ENCODE peak calls at places on chromosome 10, in four cellular contexts. One of them, this sample, is unnamed.

GRCh38 chr10:72081772-72082590 is 6.4 kb downstream of the SPOCK2 start:
- DNase-seq in neuronal stem cell: no peak
- DNase-seq in IMR-90: no peak
- DNase-seq in H9: no peak
- DNase-seq in this sample: peak

GRCh38 chr10:27100800-27101347 is 580 bp upstream of the ANKRD26 start:
- DNase-seq in IMR-90: no peak
- DNase-seq in neuronal stem cell: no peak
- DNase-seq in H9: no peak
- DNase-seq in this sample: no peak

GRCh38 chr10:102802920-102803534 is 34.2 kb downstream of the CYP17A1 start:
- DNase-seq in H9: peak
- DNase-seq in IMR-90: peak
- DNase-seq in neuronal stem cell: no peak
- DNase-seq in this sample: peak

GRCh38 chr10:101563497-101564040 is 24.5 kb downstream of the POLL start:
- DNase-seq in neuronal stem cell: no peak
- DNase-seq in IMR-90: no peak
- DNase-seq in H9: peak
- DNase-seq in this sample: no peak

GRCh38 chr10:26441491-26442214 is 3.5 kb downstream of the APBB1IP start:
- DNase-seq in IMR-90: no peak
- DNase-seq in H9: no peak
- DNase-seq in neuronal stem cell: no peak
- DNase-seq in this sample: no peak

GRCh38 chr10:119412244-119412750 is 130.2 kb downstream of the RGS10 start:
- DNase-seq in IMR-90: peak
- DNase-seq in neuronal stem cell: no peak
- DNase-seq in H9: no peak
- DNase-seq in this sample: no peak

GRCh38 chr10:13173619-13174018 is 12.3 kb downstream of the MCM10 start:
- DNase-seq in IMR-90: no peak
- DNase-seq in H9: no peak
- DNase-seq in neuronal stem cell: no peak
- DNase-seq in this sample: no peak

GRCh38 chr10:14125564-14125963 is 205.2 kb downstream of the FRMD4A start:
- DNase-seq in H9: no peak
- DNase-seq in IMR-90: no peak
- DNase-seq in neuronal stem cell: no peak
- DNase-seq in this sample: no peak

GRCh38 chr10:14583252-14583651 is 191.4 kb downstream of the FAM107B start:
- DNase-seq in neuronal stem cell: no peak
- DNase-seq in IMR-90: no peak
- DNase-seq in H9: no peak
- DNase-seq in this sample: no peak

GRCh38 chr10:6052247-6053221 is 9.6 kb downstream of the IL2RA start:
- DNase-seq in neuronal stem cell: no peak
- DNase-seq in IMR-90: no peak
- DNase-seq in H9: no peak
- DNase-seq in this sample: no peak

GRCh38 chr10:58746470-58747185 is 234.0 kb downstream of the BICC1 start:
- DNase-seq in H9: no peak
- DNase-seq in IMR-90: no peak
- DNase-seq in neuronal stem cell: no peak
- DNase-seq in this sample: no peak

GRCh38 chr10:18203526-18203925 is 63.3 kb downstream of the CACNB2 start:
- DNase-seq in H9: no peak
- DNase-seq in IMR-90: no peak
- DNase-seq in neuronal stem cell: no peak
- DNase-seq in this sample: no peak
- H2AK5ac ChIP-seq in H9: no peak
- H2AK5ac ChIP-seq in IMR-90: no peak
- H2AK5ac ChIP-seq in neuronal stem cell: no peak
- H2AK5ac ChIP-seq in this sample: no peak

GRCh38 chr10:125062244-125063208 is 97.8 kb downstream of the CTBP2 start:
- DNase-seq in neuronal stem cell: no peak
- DNase-seq in IMR-90: no peak
- DNase-seq in H9: no peak
- DNase-seq in this sample: no peak
- H3K27ac ChIP-seq in neuronal stem cell: no peak
- H3K27ac ChIP-seq in IMR-90: no peak
- H3K27ac ChIP-seq in H9: no peak
- H3K27ac ChIP-seq in this sample: no peak

DNA sequence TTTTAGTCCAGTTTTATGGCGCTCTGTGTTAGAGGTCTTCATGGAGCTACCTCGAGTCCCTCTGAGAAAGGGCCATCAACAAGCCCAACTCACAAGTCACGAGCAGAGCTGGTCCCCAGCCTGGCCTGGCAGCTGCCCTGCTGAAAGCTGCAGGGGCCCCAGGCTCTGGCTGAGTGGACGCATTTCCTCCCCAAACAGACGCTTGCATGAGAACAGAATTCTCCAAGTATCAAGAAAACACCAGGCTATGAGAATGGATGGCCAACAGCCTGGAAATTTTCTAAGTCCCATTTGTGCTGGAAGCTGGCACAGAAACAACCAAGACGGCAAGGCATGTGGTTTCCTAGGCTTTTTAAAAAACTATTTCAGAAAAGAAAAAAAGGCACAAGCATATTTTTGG is 114.8 kb downstream of the FAM53B start:
- DNase-seq in H9: no peak
- DNase-seq in neuronal stem cell: no peak
- DNase-seq in IMR-90: no peak
- DNase-seq in this sample: no peak
- H3K23ac ChIP-seq in H9: no peak
- H3K23ac ChIP-seq in neuronal stem cell: no peak
- H3K23ac ChIP-seq in IMR-90: no peak
- H3K23ac ChIP-seq in this sample: no peak

GRCh38 chr10:114359041-114359952 is 45.0 kb downstream of the AFAP1L2 start:
- DNase-seq in IMR-90: no peak
- DNase-seq in neuronal stem cell: no peak
- DNase-seq in H9: no peak
- DNase-seq in this sample: no peak

GRCh38 chr10:114362831-114363355 is 41.4 kb downstream of the AFAP1L2 start:
- DNase-seq in H9: no peak
- DNase-seq in IMR-90: no peak
- DNase-seq in neuronal stem cell: no peak
- DNase-seq in this sample: no peak

GRCh38 chr10:114356786-114357588 is 47.3 kb downstream of the AFAP1L2 start:
- DNase-seq in neuronal stem cell: no peak
- DNase-seq in H9: no peak
- DNase-seq in IMR-90: peak
- DNase-seq in this sample: no peak

GRCh38 chr10:114357591-114357990 is 46.7 kb downstream of the AFAP1L2 start:
- DNase-seq in neuronal stem cell: no peak
- DNase-seq in H9: no peak
- DNase-seq in IMR-90: no peak
- DNase-seq in this sample: no peak

DNA sequence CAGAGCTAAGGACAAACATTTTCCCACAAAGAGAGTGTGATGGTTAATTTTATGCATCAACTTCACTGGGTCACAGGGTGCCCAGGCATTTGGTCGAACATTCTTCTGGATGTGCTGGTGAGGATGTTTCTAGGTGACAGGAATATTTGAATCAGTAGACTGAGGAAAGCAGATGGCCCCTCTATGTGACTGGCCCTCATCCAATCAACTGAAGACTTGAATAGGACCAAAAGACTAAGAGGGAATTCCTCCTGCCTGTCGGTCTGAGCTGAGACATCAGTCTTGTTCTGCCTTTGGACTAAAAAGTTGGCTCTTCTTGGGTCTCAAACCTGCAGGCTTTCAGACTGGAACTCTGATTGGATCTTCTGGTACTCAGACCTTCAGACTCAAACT is 44.4 kb downstream of the AFAP1L2 start:
- DNase-seq in neuronal stem cell: no peak
- DNase-seq in IMR-90: no peak
- DNase-seq in H9: no peak
- DNase-seq in this sample: no peak
- H2AK5ac ChIP-seq in neuronal stem cell: no peak
- H2AK5ac ChIP-seq in IMR-90: no peak
- H2AK5ac ChIP-seq in H9: no peak
- H2AK5ac ChIP-seq in this sample: no peak

GRCh38 chr10:128121750-128122412 is 4.3 kb downstream of the MKI67 start:
- DNase-seq in H9: no peak
- DNase-seq in neuronal stem cell: no peak
- DNase-seq in IMR-90: no peak
- DNase-seq in this sample: no peak
- H3K27ac ChIP-seq in H9: no peak
- H3K27ac ChIP-seq in neuronal stem cell: no peak
- H3K27ac ChIP-seq in IMR-90: peak
- H3K27ac ChIP-seq in this sample: no peak

GRCh38 chr10:93097386-93097785 is 23.7 kb downstream of the CYP26A1 start:
- DNase-seq in IMR-90: no peak
- DNase-seq in H9: no peak
- DNase-seq in neuronal stem cell: no peak
- DNase-seq in this sample: no peak
- H3K23ac ChIP-seq in IMR-90: no peak
- H3K23ac ChIP-seq in H9: no peak
- H3K23ac ChIP-seq in neuronal stem cell: no peak
- H3K23ac ChIP-seq in this sample: no peak

DNA sequence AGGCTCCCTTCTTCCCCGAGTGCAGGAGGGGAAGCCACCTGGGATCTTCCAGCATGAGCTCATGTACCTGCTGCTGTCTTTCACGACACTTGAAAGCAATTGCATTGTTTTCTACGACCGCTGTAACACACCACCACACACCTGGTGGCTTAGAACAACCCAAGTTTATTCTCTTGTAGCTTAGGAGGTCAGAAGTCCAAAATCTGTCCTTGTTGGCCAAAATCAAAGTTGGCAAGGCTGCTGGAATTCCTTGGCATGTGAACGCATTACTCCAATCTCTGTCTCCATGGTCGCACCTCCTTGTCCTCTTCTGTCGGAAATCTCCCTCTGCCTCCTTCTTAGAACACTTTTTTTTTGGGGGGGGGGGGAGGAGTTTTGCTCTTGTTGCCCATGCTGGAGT is 305.6 kb downstream of the BAMBI start:
- DNase-seq in neuronal stem cell: no peak
- DNase-seq in IMR-90: no peak
- DNase-seq in H9: no peak
- DNase-seq in this sample: no peak
- H2AK5ac ChIP-seq in neuronal stem cell: no peak
- H2AK5ac ChIP-seq in IMR-90: peak
- H2AK5ac ChIP-seq in H9: no peak
- H2AK5ac ChIP-seq in this sample: no peak

DNA sequence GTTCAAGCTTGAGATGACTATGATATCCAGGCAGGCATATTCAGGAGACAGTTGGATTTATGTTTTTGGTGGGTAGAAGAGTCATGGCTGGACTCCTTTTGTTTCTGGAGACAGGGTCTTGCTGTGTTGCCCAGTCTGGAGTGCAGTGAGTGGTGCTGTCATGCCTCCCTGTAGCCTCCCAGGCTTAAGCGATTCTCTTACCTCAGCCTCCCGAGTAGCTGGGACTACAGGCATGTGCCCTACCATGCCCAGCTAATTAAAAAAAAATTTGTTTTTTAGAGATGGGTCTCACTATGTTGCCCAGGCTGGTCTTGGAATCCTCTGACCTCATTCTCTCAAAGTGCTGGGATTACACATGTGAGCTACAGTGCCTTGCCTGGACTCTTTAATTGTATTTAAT is 62.0 kb downstream of the ADK start:
- DNase-seq in IMR-90: no peak
- DNase-seq in neuronal stem cell: no peak
- DNase-seq in H9: no peak
- DNase-seq in this sample: no peak
- H3K27ac ChIP-seq in IMR-90: no peak
- H3K27ac ChIP-seq in neuronal stem cell: no peak
- H3K27ac ChIP-seq in H9: no peak
- H3K27ac ChIP-seq in this sample: no peak

GRCh38 chr10:70886921-70887665 is 1.3 kb downstream of the PCBD1 start:
- DNase-seq in IMR-90: no peak
- DNase-seq in H9: no peak
- DNase-seq in neuronal stem cell: no peak
- DNase-seq in this sample: no peak
- H3K23ac ChIP-seq in IMR-90: peak
- H3K23ac ChIP-seq in H9: no peak
- H3K23ac ChIP-seq in neuronal stem cell: peak
- H3K23ac ChIP-seq in this sample: no peak

GRCh38 chr10:43252166-43252784 is 14.6 kb downstream of the RASGEF1A start:
- DNase-seq in H9: peak
- DNase-seq in neuronal stem cell: no peak
- DNase-seq in IMR-90: no peak
- DNase-seq in this sample: no peak
- H2AK5ac ChIP-seq in H9: no peak
- H2AK5ac ChIP-seq in neuronal stem cell: peak
- H2AK5ac ChIP-seq in IMR-90: no peak
- H2AK5ac ChIP-seq in this sample: no peak